ENCODE peak calls at places on chromosome 9, in six cellular contexts. P, W, K, Z, X and M are unnamed samples.

GRCh38 chr9:89882876-89883275 is 278.1 kb downstream of the GADD45G start:
- DNase-seq in W (no peak), K (no peak), Z (no peak), X (no peak), P (no peak), M (no peak)

GRCh38 chr9:31304576-31304975 is 1079.9 kb upstream of the ACO1 start:
- DNase-seq in Z (no peak), W (no peak), P (no peak), X (no peak), K (peak; percentile 23), M (no peak)

GRCh38 chr9:1919229-1919628 is 95.9 kb upstream of the SMARCA2 start:
- DNase-seq in W (no peak), X (no peak), K (no peak), Z (no peak), P (no peak), M (no peak)

GRCh38 chr9:77779010-77779409 is 130.9 kb upstream of the GNA14 start:
- DNase-seq in Z (no peak), K (no peak), W (no peak), X (no peak), P (no peak), M (no peak)

GRCh38 chr9:108478871-108479332 is 376.9 kb downstream of the ACTL7B start:
- DNase-seq in K (no peak), X (no peak), W (no peak), P (no peak), Z (no peak), M (no peak)

GRCh38 chr9:129358621-129359154 is 180.6 kb upstream of the IER5L start:
- DNase-seq in Z (no peak), K (no peak), P (peak; percentile 65), W (no peak), X (no peak), M (no peak)

GRCh38 chr9:98861881-98862501 is 54.5 kb downstream of the GALNT12 start:
- DNase-seq in Z (no peak), X (peak; percentile 30), K (no peak), W (peak; percentile 57), P (no peak), M (no peak)

GRCh38 chr9:131873891-131874440 is 134.1 kb upstream of the RAPGEF1 start:
- DNase-seq in K (no peak), Z (no peak), X (no peak), W (no peak), P (no peak), M (no peak)

DNA sequence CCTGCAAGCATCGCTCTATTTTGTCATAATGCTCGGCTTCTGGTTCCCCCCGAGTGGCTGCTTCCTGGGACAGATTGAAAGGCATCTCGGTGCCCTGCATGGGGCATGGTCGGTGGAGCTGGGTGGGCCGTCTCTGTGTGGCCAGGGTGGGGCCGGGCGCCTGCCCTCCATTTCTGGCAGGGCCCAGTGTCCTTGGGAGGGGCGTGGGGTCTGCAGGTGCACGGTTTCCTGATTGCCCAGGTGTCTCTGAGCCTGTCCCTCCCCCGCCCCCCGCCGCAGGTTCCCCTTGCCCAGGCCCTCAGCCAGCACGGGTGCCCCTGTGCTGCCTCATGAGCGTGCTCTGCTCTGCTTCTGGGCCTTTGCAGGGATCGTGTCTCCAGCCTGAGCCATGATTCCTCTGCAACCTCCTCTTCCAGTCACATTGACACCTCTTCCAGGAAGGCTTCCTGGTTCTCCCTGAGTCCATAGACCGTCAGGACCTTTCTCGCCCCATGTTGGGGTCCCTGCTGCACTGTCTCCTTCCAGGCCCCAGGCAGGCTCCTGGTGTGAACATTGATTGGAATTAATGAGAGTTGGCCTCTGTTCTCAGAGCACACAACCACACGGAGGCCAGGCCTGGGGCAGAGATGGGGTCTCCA is 90.2 kb downstream of the RXRA start:
- DNase-seq in K (no peak), Z (no peak), X (no peak), W (no peak), P (no peak), M (no peak)
- TF ChIP-seq CTCF in K (no peak), Z (no peak), X (no peak), W (no peak), P (no peak), M (no peak)

DNA sequence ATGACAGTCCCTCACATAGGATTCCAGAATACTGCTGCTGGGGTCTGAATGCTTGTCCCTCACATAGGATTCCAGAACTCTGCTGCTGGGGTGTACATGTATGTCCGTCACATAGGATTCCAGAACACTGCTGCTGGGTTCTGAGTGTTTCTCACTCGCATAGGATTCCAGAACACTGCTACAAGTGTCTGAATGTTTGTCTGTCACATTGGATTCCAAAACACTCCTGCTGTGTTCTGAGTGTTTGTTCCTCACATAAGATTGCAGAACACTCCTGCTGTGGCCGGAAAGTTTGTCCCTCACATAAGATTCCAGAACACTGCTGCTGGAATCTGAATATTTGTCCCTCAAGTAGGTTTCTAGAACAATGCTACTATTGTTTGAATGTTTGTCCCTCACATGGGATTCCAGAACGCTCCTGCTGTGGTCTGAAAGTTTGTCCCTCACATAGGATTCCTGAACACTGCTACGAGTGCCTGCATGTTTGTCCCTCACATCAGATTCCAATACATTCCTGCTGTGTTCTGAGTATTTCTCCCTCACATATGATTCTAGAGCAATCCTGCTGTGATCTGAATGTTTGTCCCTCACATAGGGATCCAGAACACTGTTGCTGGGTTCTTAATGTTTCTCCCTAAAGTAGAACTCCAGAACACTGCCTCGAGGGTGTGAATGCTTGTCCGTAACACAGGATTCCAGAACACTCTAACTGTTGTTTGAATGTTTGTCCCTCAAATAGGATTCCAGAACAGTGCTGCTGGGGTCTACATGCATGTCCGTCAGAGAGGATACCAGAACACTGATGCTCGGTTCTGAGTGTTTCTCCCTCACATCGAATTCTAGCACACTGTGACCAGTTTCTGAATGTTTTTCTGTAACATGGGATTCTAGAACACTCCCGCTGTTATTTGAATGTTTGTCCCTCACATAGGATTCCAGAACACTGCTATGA is 200.4 kb downstream of the FOXD4L6 start:
- DNase-seq in Z (no peak), K (no peak), P (no peak), X (no peak), W (no peak), M (no peak)
- H3K9me3 ChIP-seq in Z (peaks cover 95% of the 10 kb centered on the region), K (no peaks in the 10 kb centered on the region), P (peaks cover 48% of the 10 kb centered on the region), X (peaks cover 3% of the 10 kb centered on the region), W (peaks cover 67% of the 10 kb centered on the region), M (peaks cover 90% of the 10 kb centered on the region)

DNA sequence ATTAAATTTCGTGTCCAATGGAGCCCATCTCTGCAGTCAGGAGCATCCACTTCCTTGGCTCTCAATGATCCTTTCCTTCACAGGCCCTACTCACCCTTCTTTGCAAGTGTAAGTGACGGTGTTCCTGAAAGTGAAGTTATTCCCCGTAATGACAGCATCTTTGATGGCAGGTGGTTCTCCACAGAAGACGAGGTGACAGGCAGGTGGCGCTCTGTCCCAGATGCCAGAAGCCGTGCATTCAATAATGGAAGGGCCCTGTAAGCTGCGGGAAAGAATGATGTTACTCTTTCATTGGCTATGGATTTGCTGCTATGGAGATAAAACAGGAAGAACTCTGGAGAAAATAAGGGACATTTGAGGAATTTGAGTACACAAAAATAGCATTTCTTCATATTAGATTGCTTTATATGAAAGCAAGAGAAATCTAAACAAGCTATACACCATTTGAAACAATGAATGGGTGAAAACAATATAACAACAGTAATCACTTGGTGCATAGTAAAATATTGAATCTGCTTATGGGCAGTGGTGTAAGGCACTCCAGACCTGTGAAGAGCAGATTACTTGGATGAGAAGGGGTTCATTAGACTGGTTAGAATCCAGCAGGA is 89.9 kb upstream of the TXNDC8 start:
- DNase-seq in P (peak; percentile 60), X (peak; percentile 32), Z (peak; percentile 55), K (peak; percentile 42), W (peak; percentile 26), M (peak; percentile 80)
- TF ChIP-seq CTCF in P (peak; percentile 52), X (no peak), Z (peak; percentile 32), K (peak; percentile 83), W (no peak), M (peak; percentile 28)

GRCh38 chr9:118732998-118733397 is 636.2 kb downstream of the BRINP1 start:
- DNase-seq in W (no peak), X (no peak), K (no peak), P (no peak), Z (no peak), M (no peak)

GRCh38 chr9:118734696-118735095 is 634.5 kb downstream of the BRINP1 start:
- DNase-seq in W (no peak), X (no peak), Z (no peak), K (no peak), P (no peak), M (no peak)

DNA sequence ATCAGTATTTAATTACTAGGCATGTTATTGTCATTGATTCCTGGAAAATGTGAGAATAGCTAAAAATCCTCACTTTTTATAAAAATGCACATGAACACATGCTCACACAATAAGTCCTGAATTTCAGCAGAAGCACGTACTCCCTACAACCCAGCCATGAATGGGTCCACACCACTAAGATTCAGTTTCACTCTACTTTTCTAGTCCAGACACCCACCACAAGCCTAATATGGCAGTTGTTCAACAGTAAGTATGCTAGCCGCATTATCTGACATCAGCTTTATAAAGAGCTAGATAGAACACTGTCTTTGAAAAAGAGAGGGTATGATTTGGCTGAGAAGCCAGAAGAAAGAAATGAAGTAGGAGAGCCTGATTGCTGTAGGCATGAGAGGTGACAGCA is 639.3 kb downstream of the BRINP1 start:
- DNase-seq in K (no peak), X (no peak), P (no peak), W (no peak), Z (no peak), M (no peak)
- H3K9me3 ChIP-seq in K (peaks cover 13% of the 10 kb centered on the region), X (no peaks in the 10 kb centered on the region), P (no peaks in the 10 kb centered on the region), W (no peaks in the 10 kb centered on the region), Z (peaks cover 6% of the 10 kb centered on the region), M (no peaks in the 10 kb centered on the region)

DNA sequence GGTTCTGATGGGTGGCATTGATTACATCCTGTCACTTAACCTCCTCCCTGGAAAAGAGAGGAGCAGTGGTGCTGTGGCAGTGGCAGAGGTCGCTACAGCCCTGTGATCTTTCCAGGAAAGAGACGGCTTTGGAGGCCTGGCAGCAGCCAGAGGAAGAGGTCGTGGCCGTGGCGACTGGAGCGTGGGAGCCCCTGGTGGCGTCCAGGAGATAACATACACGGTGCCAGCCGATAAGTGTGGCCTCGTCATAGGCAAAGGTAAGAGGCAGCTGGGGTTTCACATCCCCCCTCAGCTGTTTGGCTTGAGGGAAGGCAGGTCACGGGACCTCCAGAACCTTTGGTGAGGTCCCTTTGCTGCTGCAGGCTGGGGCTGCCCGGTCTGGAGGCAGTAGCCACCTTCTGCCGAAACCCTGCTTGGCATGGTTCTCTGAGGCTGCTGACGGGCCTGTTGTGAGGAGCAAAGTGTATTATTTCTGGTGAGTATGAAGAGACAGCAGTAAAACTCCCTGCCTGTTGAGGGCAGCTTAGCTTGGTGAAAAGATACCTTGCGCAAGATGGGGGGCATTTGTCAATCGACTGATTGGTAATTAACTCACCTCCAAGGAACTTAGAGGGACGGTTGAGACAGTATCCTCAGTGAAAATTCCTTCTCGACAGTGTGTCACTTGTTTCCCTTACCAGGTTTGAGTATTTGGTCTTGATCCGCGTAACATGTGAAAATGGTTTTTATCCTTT is 38.0 kb upstream of the PRDM12 start:
- DNase-seq in Z (no peak), X (no peak), K (no peak), P (peak; percentile 29), W (no peak), M (no peak)
- TF ChIP-seq CTCF in Z (no peak), X (no peak), K (no peak), P (no peak), W (no peak), M (no peak)

DNA sequence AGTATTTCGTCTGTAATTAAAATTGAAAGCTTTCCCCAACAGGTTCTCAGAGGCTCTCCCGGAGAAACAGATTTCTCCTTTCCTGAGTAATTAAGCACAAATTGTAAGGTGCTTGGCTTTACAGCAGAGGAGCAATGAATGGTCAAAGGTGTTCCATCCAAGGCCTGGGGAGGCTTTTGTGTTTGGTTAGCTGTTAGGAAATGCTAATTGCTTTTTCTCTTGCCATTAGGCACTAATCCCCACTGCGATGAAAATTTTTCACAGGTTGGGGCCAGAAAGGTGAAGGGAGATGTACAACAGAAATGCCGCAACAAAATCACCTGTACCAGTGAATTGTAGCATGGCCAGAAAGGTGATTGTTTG is 138.7 kb downstream of the RASEF start:
- DNase-seq in K (no peak), X (no peak), P (no peak), W (no peak), Z (no peak), M (no peak)
- H3K9me3 ChIP-seq in K (no peaks in the 10 kb centered on the region), X (no peaks in the 10 kb centered on the region), P (no peaks in the 10 kb centered on the region), W (no peaks in the 10 kb centered on the region), Z (no peaks in the 10 kb centered on the region), M (no peaks in the 10 kb centered on the region)